ENCODE peak calls at places on chromosome 1, in seven cellular contexts. U is SK-N-SH, X is IMR-90, B is mammary epithelial cell, P is OCI-LY7, Y is endothelial cell of umbilical vein, L is PC-3. H is an unnamed sample.

GRCh38 chr1:32396482-32396881 is 2.2 kb upstream of the BSDC1 start:
- DNase-seq in U (no peak), L (no peak), B (no peak), Y (no peak), P (no peak), X (no peak), H (no peak)

GRCh38 chr1:91166106-91166712 is 144.4 kb upstream of the ZNF644 start:
- DNase-seq in Y (peak), P (peak), U (peak), B (peak), L (peak), X (peak), H (peak)

GRCh38 chr1:183593356-183593755 is 3.1 kb upstream of the NCF2 start:
- DNase-seq in Y (no peak), U (no peak), X (no peak), P (peak), L (no peak), B (no peak), H (no peak)

GRCh38 chr1:16139473-16139962 is 16.4 kb downstream of the EPHA2 start:
- DNase-seq in B (peak), L (peak), U (no peak), P (no peak), Y (peak), X (peak), H (no peak)

GRCh38 chr1:8078176-8078671 is 52.1 kb upstream of the ERRFI1 start:
- DNase-seq in B (peak), P (no peak), Y (peak), U (no peak), L (peak), X (peak), H (no peak)

GRCh38 chr1:88801575-88802208 is 89.7 kb downstream of the GTF2B start:
- DNase-seq in P (no peak), Y (peak), X (peak), L (no peak), U (no peak), B (peak), H (no peak)

GRCh38 chr1:87127581-87127980 is 201.1 kb upstream of the LMO4 start:
- DNase-seq in Y (no peak), X (no peak), U (no peak), P (no peak), B (no peak), L (no peak), H (no peak)

GRCh38 chr1:160131803-160132565 is 16.4 kb downstream of the ATP1A2 start:
- DNase-seq in B (no peak), L (no peak), X (no peak), U (no peak), P (no peak), Y (no peak), H (no peak)

GRCh38 chr1:24727490-24728214 is 17.6 kb upstream of the CLIC4 start:
- DNase-seq in X (peak), B (peak), L (no peak), Y (no peak), P (peak), U (no peak), H (no peak)

GRCh38 chr1:167501513-167502191 is 16.7 kb downstream of the CD247 start:
- DNase-seq in U (no peak), P (peak), L (no peak), B (no peak), X (no peak), Y (no peak), H (no peak)

GRCh38 chr1:161083743-161084084 is 5.6 kb downstream of the NECTIN4 start:
- DNase-seq in X (no peak), L (no peak), B (no peak), P (no peak), Y (no peak), U (no peak), H (no peak)

GRCh38 chr1:13697738-13698137 is 2.2 kb upstream of the PRDM2 start:
- DNase-seq in U (no peak), L (peak), P (peak), X (no peak), Y (no peak), B (no peak), H (no peak)

GRCh38 chr1:202017385-202018225 is 7.2 kb downstream of the ELF3 start:
- DNase-seq in P (no peak), U (no peak), Y (no peak), B (no peak), X (no peak), L (peak), H (peak)

GRCh38 chr1:202249846-202250245 is 56.2 kb downstream of the LGR6 start:
- DNase-seq in U (no peak), P (no peak), L (no peak), Y (no peak), B (no peak), X (no peak), H (no peak)

DNA sequence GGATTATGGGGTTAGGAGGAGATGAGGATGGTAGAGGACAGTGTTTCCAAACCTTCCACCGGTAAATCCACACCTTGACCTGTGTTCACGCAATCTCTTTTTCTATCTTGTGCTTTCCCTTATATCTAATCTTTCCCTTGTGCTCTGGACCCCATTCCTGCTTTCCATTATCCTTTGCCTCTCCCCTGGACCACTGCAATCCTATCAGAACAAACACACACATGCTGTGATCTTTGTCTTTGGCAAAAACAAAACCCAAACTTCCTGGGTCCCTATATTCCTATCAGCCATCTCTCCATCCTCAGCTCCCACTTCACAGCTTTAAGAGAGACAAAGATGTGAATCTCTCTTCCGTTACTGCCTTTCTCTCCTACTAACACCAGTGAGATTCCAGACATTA is 229.8 kb upstream of the B3GALT2 start:
- DNase-seq in L (no peak), B (no peak), U (no peak), P (no peak), X (no peak), Y (no peak), H (no peak)
- H2AFZ ChIP-seq in L (no peak), B (no peak), U (no peak), P (no peak), X (no peak), Y (no peak), H (peak)

GRCh38 chr1:4265836-4266235 is 365.8 kb upstream of the C1orf174 start:
- DNase-seq in U (no peak), Y (no peak), X (no peak), P (no peak), L (no peak), B (no peak), H (no peak)

GRCh38 chr1:4263699-4264098 is 363.6 kb upstream of the C1orf174 start:
- DNase-seq in L (no peak), P (no peak), X (no peak), U (no peak), B (no peak), Y (no peak), H (no peak)

GRCh38 chr1:4267381-4268261 is 367.5 kb upstream of the C1orf174 start:
- DNase-seq in Y (no peak), L (no peak), P (peak), B (no peak), U (no peak), X (no peak), H (no peak)

GRCh38 chr1:4261327-4261726 is 361.3 kb upstream of the C1orf174 start:
- DNase-seq in B (no peak), U (no peak), X (no peak), P (no peak), Y (no peak), L (no peak), H (no peak)

GRCh38 chr1:4262665-4263064 is 362.6 kb upstream of the C1orf174 start:
- DNase-seq in U (no peak), B (no peak), L (no peak), Y (no peak), P (no peak), X (no peak), H (no peak)
- H3K27ac ChIP-seq in U (no peak), B (no peak), L (no peak), Y (no peak), P (no peak), X (no peak), H (no peak)

DNA sequence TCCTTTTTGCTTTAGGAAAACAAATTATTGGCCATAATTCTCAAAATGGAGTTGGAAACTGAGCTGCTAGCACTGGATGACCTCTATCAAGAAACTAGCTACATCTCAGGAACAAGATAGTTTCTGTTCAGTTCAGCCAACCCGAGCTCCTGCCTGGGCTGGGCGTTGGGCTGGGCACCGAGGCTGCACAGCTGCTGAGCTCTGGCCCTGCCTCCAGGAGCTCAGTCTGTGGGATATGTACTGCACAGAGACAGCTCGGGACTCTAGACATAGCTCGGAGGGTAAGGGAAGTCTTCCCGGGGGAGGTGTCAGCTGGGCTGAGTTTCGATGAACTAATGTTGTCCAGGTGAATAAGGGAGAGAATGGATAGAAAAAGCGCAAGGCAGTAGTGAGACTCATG is 24.5 kb upstream of the SLC1A7 start:
- DNase-seq in Y (no peak), L (no peak), U (no peak), B (no peak), P (no peak), X (no peak), H (no peak)
- H2AFZ ChIP-seq in Y (no peak), L (no peak), U (no peak), B (no peak), P (no peak), X (peak), H (peak)

DNA sequence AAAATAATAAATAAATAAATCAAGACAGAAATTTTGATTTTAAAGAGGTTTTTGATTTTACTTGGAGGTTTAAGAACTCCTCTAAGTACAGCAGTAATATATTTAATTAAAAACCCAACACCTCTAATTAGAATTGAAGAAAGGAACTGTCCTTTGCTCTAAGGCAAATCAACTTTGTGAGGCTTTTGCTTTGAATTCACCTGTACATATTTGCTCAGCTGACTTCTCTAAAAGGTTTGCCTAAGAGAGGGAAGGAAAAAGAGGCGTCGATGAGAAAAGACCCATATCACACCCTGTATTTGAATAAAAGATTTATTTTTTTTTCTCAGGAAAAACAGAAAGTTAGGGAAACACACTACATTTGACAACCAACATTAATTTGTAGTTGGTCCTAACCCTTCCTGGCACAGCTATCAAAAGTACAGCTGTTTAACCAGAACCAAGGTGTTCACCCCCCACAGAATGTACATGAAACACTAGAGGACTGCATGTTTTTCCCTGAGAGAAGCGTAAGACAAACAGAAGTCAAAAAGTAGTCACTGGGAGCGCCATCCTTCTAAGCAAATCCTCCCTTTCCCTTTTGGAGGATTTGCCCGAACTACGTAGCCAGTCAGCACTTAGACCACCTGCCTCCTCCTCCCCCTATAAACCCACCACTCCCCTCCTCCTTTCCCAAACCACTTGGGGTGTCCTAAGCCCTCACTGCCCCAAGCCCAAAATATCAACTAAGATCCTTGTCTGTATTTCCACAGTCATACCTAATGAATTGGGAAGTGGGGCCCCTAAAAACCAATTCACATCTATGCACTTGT is 4.9 kb downstream of the MCL1 start:
- DNase-seq in U (no peak), Y (no peak), B (no peak), X (no peak), L (no peak), P (no peak), H (no peak)
- H3K27ac ChIP-seq in U (peak), Y (peak), B (peak), X (peak), L (peak), P (peak), H (peak)

DNA sequence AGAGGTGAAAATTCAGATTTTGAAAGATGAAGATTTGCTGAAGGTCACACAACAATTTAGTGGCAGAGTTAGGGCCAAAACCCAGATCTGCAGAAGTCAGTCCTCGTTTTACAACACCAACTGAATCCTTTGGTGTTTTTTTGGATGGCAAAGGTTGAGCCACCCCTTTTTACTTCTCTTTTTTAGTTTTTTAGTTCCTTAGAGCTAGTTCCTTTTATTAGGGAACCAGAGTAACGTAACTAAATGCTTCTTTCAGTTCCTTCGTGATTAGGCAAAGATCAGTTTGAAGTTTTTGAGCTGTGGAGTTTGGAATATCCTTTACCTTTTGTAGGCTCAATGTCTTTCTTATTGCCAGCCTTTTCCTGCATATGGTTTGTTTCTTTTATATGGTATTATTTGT is 67.9 kb upstream of the ARID1A start:
- DNase-seq in B (no peak), Y (no peak), X (no peak), U (no peak), L (no peak), P (peak), H (no peak)
- H2AFZ ChIP-seq in B (no peak), Y (no peak), X (no peak), U (no peak), L (no peak), P (no peak), H (no peak)

GRCh38 chr1:10794724-10795304 is 1.6 kb downstream of the CASZ1 start:
- DNase-seq in U (peak), P (no peak), L (peak), X (no peak), Y (no peak), B (peak), H (peak)
- H3K27ac ChIP-seq in U (no peak), P (no peak), L (no peak), X (no peak), Y (no peak), B (no peak), H (no peak)

GRCh38 chr1:225652726-225653462 is at the start of gene ENAH:
- DNase-seq in U (peak), B (peak), X (peak), P (peak), L (peak), Y (peak), H (peak)
- H2AFZ ChIP-seq in U (no peak), B (peak), X (peak), P (peak), L (peak), Y (peak), H (peak)

GRCh38 chr1:63968663-63969460 is 195.0 kb downstream of the ROR1 start:
- DNase-seq in P (no peak), U (no peak), X (peak), L (peak), B (no peak), Y (no peak), H (no peak)
- H3K27ac ChIP-seq in P (no peak), U (no peak), X (peak), L (peak), B (no peak), Y (no peak), H (no peak)

GRCh38 chr1:26375081-26375480 is 2.5 kb upstream of the ZNF683 start:
- DNase-seq in P (no peak), L (no peak), U (no peak), B (no peak), X (no peak), Y (no peak), H (no peak)
- H2AFZ ChIP-seq in P (no peak), L (no peak), U (no peak), B (peak), X (peak), Y (no peak), H (no peak)

H was measured in neural progenitor cell.